ENCODE peak calls at places on chromosomes 11 and 22, in four cellular contexts. One of them, this sample, is unnamed.

GRCh38 chr11:120182357-120182756 is 28.5 kb upstream of the OAF start:
- DNase-seq in stomach: peak
- DNase-seq in WERI-Rb-1: no peak
- DNase-seq in neuronal stem cell: no peak
- DNase-seq in this sample: peak

GRCh38 chr11:131300304-131300703 is 70.1 kb upstream of the NTM start:
- DNase-seq in stomach: no peak
- DNase-seq in WERI-Rb-1: no peak
- DNase-seq in neuronal stem cell: no peak
- DNase-seq in this sample: no peak

GRCh38 chr11:2734181-2735052 is 34.6 kb upstream of the KCNQ1OT1 start:
- DNase-seq in stomach: no peak
- DNase-seq in WERI-Rb-1: no peak
- DNase-seq in neuronal stem cell: no peak
- DNase-seq in this sample: no peak

GRCh38 chr22:38835888-38836301 is 7.9 kb downstream of the NPTXR start:
- DNase-seq in stomach: no peak
- DNase-seq in WERI-Rb-1: no peak
- DNase-seq in neuronal stem cell: no peak
- DNase-seq in this sample: no peak

GRCh38 chr11:12715941-12716340 is 41.7 kb downstream of the TEAD1 start:
- DNase-seq in stomach: no peak
- DNase-seq in WERI-Rb-1: no peak
- DNase-seq in neuronal stem cell: no peak
- DNase-seq in this sample: no peak

GRCh38 chr11:45593992-45594391 is 71.4 kb downstream of the CHST1 start:
- DNase-seq in stomach: no peak
- DNase-seq in WERI-Rb-1: no peak
- DNase-seq in neuronal stem cell: no peak
- DNase-seq in this sample: no peak

GRCh38 chr11:61800331-61801281 is 7.9 kb downstream of the FEN1 start:
- DNase-seq in stomach: no peak
- DNase-seq in WERI-Rb-1: no peak
- DNase-seq in neuronal stem cell: no peak
- DNase-seq in this sample: no peak

GRCh38 chr11:16979708-16980622 is 34.2 kb downstream of the PLEKHA7 start:
- DNase-seq in stomach: no peak
- DNase-seq in WERI-Rb-1: peak
- DNase-seq in neuronal stem cell: no peak
- DNase-seq in this sample: no peak

GRCh38 chr11:122981388-122982264 is at the start of gene BSX:
- DNase-seq in stomach: peak
- DNase-seq in WERI-Rb-1: no peak
- DNase-seq in neuronal stem cell: peak
- DNase-seq in this sample: no peak

GRCh38 chr22:49425356-49425755 is 402.3 kb downstream of the BRD1 start:
- DNase-seq in stomach: no peak
- DNase-seq in WERI-Rb-1: no peak
- DNase-seq in neuronal stem cell: no peak
- DNase-seq in this sample: no peak

GRCh38 chr11:33387586-33387985 is 130.4 kb downstream of the HIPK3 start:
- DNase-seq in stomach: no peak
- DNase-seq in WERI-Rb-1: no peak
- DNase-seq in neuronal stem cell: no peak
- DNase-seq in this sample: no peak
- H3K4me3 ChIP-seq in stomach: no peak
- H3K4me3 ChIP-seq in WERI-Rb-1: no peak
- H3K4me3 ChIP-seq in neuronal stem cell: no peak
- H3K4me3 ChIP-seq in this sample: no peak

DNA sequence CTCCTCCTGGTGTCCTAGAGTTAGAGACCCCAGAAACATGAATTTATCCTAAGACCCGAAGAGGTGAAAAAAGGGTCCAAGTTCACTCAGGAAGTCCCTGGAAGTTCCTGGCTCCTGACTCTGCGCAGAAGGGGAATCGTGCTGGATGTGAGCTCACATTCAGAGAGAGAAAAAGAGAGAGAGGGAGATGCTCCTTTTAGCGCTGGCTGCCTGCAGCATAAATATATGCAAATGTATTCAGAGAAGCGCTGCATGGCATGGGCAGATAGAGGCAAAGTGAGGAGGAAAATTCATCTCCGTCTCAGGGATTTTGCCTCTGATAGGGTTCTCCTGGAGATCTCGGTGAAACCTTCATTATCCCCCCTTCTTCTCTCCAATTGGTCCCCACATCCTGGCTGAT is 517.2 kb downstream of the MN1 start:
- DNase-seq in stomach: no peak
- DNase-seq in WERI-Rb-1: no peak
- DNase-seq in neuronal stem cell: no peak
- DNase-seq in this sample: no peak
- H3K27ac ChIP-seq in stomach: no peak
- H3K27ac ChIP-seq in WERI-Rb-1: no peak
- H3K27ac ChIP-seq in neuronal stem cell: no peak
- H3K27ac ChIP-seq in this sample: no peak

GRCh38 chr22:29584975-29585374 is 4.1 kb upstream of the NIPSNAP1 start:
- DNase-seq in stomach: no peak
- DNase-seq in WERI-Rb-1: no peak
- DNase-seq in neuronal stem cell: no peak
- DNase-seq in this sample: no peak

GRCh38 chr22:29578462-29578861 is 2.5 kb downstream of the NIPSNAP1 start:
- DNase-seq in stomach: no peak
- DNase-seq in WERI-Rb-1: no peak
- DNase-seq in neuronal stem cell: no peak
- DNase-seq in this sample: no peak

GRCh38 chr22:29580200-29580810 is 608 bp downstream of the NIPSNAP1 start:
- DNase-seq in stomach: no peak
- DNase-seq in WERI-Rb-1: no peak
- DNase-seq in neuronal stem cell: no peak
- DNase-seq in this sample: no peak

DNA sequence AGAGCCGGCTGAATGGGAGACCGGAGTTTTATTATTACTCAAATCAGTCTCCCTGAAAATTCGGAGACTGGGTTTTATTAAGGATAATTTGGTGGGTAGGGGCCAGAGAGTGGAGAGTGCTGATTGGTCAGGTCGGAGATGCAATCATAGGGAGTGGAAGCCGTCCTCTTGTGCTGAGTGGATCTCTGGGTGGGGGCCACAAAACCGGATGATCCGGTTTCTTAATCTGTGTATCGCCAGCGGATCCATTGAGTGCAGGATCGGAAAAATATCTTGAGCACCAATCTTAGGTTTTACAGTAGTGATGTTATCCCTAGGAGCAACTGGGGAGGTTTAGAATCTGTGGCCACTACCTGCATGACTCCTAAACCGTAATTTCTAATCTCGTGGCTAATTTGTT is 886 bp upstream of the NIPSNAP1 start:
- DNase-seq in stomach: peak
- DNase-seq in WERI-Rb-1: no peak
- DNase-seq in neuronal stem cell: no peak
- DNase-seq in this sample: no peak
- H3K4me3 ChIP-seq in stomach: peak
- H3K4me3 ChIP-seq in WERI-Rb-1: no peak
- H3K4me3 ChIP-seq in neuronal stem cell: peak
- H3K4me3 ChIP-seq in this sample: peak

GRCh38 chr11:124041254-124041653 is at the start of gene OR10G7:
- DNase-seq in stomach: no peak
- DNase-seq in WERI-Rb-1: no peak
- DNase-seq in neuronal stem cell: no peak
- DNase-seq in this sample: no peak
- H3K27ac ChIP-seq in stomach: no peak
- H3K27ac ChIP-seq in WERI-Rb-1: no peak
- H3K27ac ChIP-seq in neuronal stem cell: no peak
- H3K27ac ChIP-seq in this sample: no peak

GRCh38 chr11:616320-617220 is 820 bp upstream of the IRF7 start:
- DNase-seq in stomach: no peak
- DNase-seq in WERI-Rb-1: no peak
- DNase-seq in neuronal stem cell: no peak
- DNase-seq in this sample: no peak
- H3K4me3 ChIP-seq in stomach: peak
- H3K4me3 ChIP-seq in WERI-Rb-1: no peak
- H3K4me3 ChIP-seq in neuronal stem cell: peak
- H3K4me3 ChIP-seq in this sample: peak

GRCh38 chr11:58597749-58598148 is 18.9 kb downstream of the ZFP91 start:
- DNase-seq in stomach: no peak
- DNase-seq in WERI-Rb-1: no peak
- DNase-seq in neuronal stem cell: no peak
- DNase-seq in this sample: no peak
- H3K27ac ChIP-seq in stomach: no peak
- H3K27ac ChIP-seq in WERI-Rb-1: no peak
- H3K27ac ChIP-seq in neuronal stem cell: no peak
- H3K27ac ChIP-seq in this sample: no peak

GRCh38 chr22:40953446-40953845 is 2.3 kb downstream of the RBX1 start:
- DNase-seq in stomach: no peak
- DNase-seq in WERI-Rb-1: no peak
- DNase-seq in neuronal stem cell: no peak
- DNase-seq in this sample: no peak
- H3K4me3 ChIP-seq in stomach: no peak
- H3K4me3 ChIP-seq in WERI-Rb-1: no peak
- H3K4me3 ChIP-seq in neuronal stem cell: no peak
- H3K4me3 ChIP-seq in this sample: no peak

DNA sequence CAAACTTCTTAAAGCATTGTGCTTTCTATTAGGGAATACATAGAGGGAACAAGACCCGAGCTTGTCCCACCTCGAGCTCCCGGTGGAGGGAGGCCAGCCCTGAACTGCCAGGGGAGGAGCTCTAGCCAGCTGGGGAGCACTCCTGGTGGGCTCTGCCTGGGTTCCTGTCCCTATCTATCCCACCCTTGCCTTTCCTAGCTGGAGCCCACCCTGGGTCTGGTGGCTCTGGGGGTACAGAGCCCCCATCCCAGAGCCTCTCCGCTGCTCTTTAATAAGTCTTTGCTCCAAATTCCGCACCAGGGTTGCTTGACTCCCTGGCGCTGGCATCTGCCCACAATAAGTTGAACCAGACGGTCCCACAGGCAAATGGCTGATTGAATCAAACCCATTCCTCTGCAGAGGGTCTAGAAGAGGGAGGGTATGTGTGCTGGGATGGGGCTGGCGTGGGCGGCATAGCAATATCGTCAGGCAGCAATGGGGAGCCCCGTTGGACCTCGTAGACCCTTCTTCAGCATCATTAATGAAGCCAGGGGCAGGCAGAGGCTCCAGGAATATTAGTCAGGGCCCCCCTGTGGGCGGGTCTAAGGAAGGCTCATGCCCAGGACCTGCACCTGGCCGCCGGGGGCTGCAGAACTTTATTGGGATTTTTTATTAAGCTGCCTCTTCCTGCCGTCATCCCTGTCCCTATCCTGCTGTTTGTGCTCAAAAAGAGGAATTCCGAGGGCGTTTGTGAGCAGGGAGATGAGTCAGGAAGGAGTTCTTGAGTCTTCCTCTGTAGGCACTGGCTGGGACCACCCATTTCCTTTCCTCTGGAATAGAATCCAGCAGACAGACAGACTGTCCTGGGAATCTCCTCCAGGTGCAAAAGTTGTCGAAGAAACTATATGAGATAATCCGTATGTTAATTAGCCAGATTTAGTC is 38.5 kb upstream of the RIC3 start:
- DNase-seq in stomach: peak
- DNase-seq in WERI-Rb-1: no peak
- DNase-seq in neuronal stem cell: no peak
- DNase-seq in this sample: peak
- H3K27ac ChIP-seq in stomach: peak
- H3K27ac ChIP-seq in WERI-Rb-1: no peak
- H3K27ac ChIP-seq in neuronal stem cell: peak
- H3K27ac ChIP-seq in this sample: peak